ENCODE peak calls at places on chromosomes 2 and 18, in seven cellular contexts. A, M, U, G, T, Z and J are unnamed samples.
A peak's percentile ranks its signal among the peaks of the same experiment; 100 is the strongest.

GRCh38 chr2:96816836-96817702 is 1.0 kb downstream of the CNNM3 start:
- DNase-seq in A (no peak), M (no peak), U (no peak), G (peak; percentile 26), T (no peak), Z (no peak), J (peak; percentile 21)

GRCh38 chr18:70469916-70470315 is 181.1 kb downstream of the SOCS6 start:
- DNase-seq in A (no peak), M (no peak), U (no peak), G (peak; percentile 63), T (no peak), Z (no peak), J (no peak)

GRCh38 chr2:186345745-186346144 is 140.3 kb upstream of the ZC3H15 start:
- DNase-seq in A (no peak), M (no peak), U (no peak), G (no peak), T (no peak), Z (no peak), J (no peak)

GRCh38 chr2:68591225-68591624 is 52.2 kb upstream of the PROKR1 start:
- DNase-seq in A (no peak), M (no peak), U (no peak), G (no peak), T (no peak), Z (no peak), J (no peak)

GRCh38 chr2:70133521-70134348 is 46.5 kb downstream of the PCBP1 start:
- DNase-seq in A (no peak), M (no peak), U (no peak), G (peak; percentile 31), T (no peak), Z (no peak), J (no peak)

GRCh38 chr2:218826791-218827190 is 4.8 kb downstream of the PRKAG3 start:
- DNase-seq in A (no peak), M (no peak), U (no peak), G (no peak), T (peak; percentile 27), Z (no peak), J (no peak)

GRCh38 chr2:170817999-170818293 is 1.3 kb downstream of the GAD1 start:
- DNase-seq in A (no peak), M (no peak), U (no peak), G (no peak), T (no peak), Z (no peak), J (no peak)

GRCh38 chr2:53545159-53546055 is 222.2 kb upstream of the CHAC2 start:
- DNase-seq in A (no peak), M (no peak), U (no peak), G (no peak), T (no peak), Z (no peak), J (no peak)

GRCh38 chr18:45802814-45803492 is 22.5 kb upstream of the SIGLEC15 start:
- DNase-seq in A (peak; percentile 68), M (no peak), U (no peak), G (peak; percentile 92), T (no peak), Z (no peak), J (peak; percentile 99)

GRCh38 chr2:65710356-65710755 is 278.0 kb upstream of the SPRED2 start:
- DNase-seq in A (no peak), M (no peak), U (no peak), G (no peak), T (no peak), Z (no peak), J (no peak)

GRCh38 chr18:58785870-58786269 is 78.8 kb upstream of the ZNF532 start:
- DNase-seq in A (no peak), M (no peak), U (no peak), G (no peak), T (no peak), Z (no peak), J (no peak)

GRCh38 chr2:230007931-230008707 is 60.6 kb downstream of the SLC16A14 start:
- DNase-seq in A (peak; percentile 17), M (peak; percentile 73), U (peak; percentile 43), G (peak; percentile 86), T (peak; percentile 72), Z (peak; percentile 80), J (peak; percentile 76)

GRCh38 chr2:223944166-223944703 is 900 bp downstream of the WDFY1 start:
- DNase-seq in A (no peak), M (peak; percentile 38), U (no peak), G (no peak), T (peak; percentile 59), Z (peak; percentile 71), J (no peak)

GRCh38 chr2:13056259-13056843 is 339.6 kb downstream of the TRIB2 start:
- DNase-seq in A (no peak), M (no peak), U (no peak), G (peak; percentile 39), T (no peak), Z (no peak), J (peak; percentile 30)

GRCh38 chr2:106565599-106565998 is 78.4 kb downstream of the CD8B2 start:
- DNase-seq in A (no peak), M (no peak), U (no peak), G (no peak), T (no peak), Z (no peak), J (no peak)

GRCh38 chr18:8706545-8706980 is 1.2 kb downstream of the MTCL1 start:
- DNase-seq in A (no peak), M (no peak), U (no peak), G (no peak), T (no peak), Z (no peak), J (no peak)
- H3K4me3 ChIP-seq in A (peak overlapping the region; percentile 94), M (no peak overlapping the region), U (peak overlapping the region; percentile 63), G (peak overlapping the region; percentile 74), T (peak overlapping the region; percentile 85), Z (peak overlapping the region; percentile 60), J (peak overlapping the region; percentile 72)

GRCh38 chr2:88668862-88669261 is 22.6 kb upstream of the RPIA start:
- DNase-seq in A (no peak), M (no peak), U (no peak), G (no peak), T (no peak), Z (no peak), J (no peak)

GRCh38 chr2:88667219-88667618 is 24.3 kb upstream of the RPIA start:
- DNase-seq in A (no peak), M (no peak), U (no peak), G (no peak), T (no peak), Z (no peak), J (no peak)

GRCh38 chr2:88666576-88666975 is 24.9 kb upstream of the RPIA start:
- DNase-seq in A (no peak), M (peak; percentile 87), U (no peak), G (no peak), T (no peak), Z (no peak), J (no peak)

GRCh38 chr2:88671786-88672427 is 19.6 kb upstream of the RPIA start:
- DNase-seq in A (peak; percentile 67), M (no peak), U (no peak), G (peak; percentile 73), T (no peak), Z (no peak), J (peak; percentile 71)

DNA sequence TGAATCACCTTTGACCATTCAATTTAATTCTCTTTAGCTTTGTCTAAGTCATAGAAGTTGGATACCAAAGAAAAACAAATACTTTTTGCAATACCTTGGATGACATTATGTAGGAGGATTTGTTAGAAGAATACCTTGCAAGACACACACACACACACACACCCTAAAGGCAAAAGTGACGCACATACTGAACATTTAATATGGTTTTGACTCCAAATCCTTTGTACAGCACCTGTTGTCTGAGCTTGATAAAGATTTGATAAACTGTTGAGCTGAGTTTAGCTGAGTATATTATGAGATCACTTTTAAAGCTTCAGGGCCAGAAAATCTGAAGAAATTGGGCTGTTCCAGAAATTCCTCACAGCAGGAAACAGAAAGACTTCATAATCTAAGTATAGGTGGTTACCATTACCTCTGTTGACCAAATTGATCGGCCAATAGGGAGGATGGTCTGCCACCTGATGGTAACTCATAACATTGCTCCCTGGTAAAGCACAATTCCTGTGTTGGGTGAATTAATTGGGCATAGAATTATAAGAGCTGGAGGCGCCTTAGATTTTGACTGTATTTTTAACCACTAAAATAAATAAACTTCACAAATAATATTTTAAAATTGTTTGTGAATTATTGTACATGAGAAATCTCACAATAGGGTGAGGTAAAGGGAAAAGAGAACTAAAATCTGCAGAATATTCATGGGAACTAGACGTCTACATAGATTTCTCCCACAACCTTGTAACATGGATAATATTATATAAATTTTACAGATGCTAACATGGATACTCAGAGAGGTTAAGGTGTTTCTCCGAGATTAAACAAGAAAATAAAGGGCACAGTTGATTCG is 21.9 kb upstream of the RPIA start:
- DNase-seq in A (peak; percentile 49), M (peak; percentile 62), U (no peak), G (peak; percentile 67), T (no peak), Z (no peak), J (peak; percentile 54)
- TF ChIP-seq CTCF in A (peak; percentile 61), M (peak; percentile 85), U (peak; percentile 54), G (peak; percentile 72), T (peak; percentile 67), Z (peak; percentile 32), J (peak; percentile 75)

DNA sequence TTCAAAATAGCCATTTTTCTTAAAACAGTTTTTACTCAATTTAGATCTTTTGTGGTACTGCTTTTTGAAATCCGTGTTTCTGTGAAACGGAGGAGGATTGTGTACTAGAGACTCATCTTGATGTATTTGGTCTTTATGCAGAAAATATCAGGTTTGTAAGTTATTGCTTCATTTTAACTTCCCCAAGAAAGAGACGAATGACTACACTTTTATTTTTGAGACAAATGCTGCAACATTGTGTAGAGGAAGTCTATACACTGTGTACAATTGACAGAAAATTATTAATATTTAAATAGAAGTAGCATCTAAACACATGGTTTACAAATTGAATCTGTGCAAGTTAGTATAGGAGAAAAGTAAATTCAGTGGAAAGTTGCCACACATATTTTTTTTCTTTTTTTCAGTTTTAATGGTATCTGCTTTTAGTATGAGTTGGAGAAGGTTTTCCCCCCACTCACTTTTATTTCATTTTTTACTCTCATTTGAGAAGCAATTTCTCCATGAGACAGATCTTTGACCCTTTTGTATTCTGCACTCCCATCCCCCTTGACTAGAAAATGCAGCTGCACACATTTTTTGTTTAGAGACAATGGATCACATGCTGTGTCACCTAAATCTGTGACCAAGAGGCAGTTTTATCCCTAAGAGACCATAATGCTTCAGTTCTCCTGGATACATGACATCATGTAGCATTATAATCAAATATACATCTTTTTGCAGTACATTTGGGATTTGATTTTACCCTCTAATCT is 200.8 kb upstream of the STON1 start:
- DNase-seq in A (no peak), M (no peak), U (no peak), G (no peak), T (no peak), Z (no peak), J (no peak)
- H3K4me3 ChIP-seq in A (no peak overlapping the region), M (no peak overlapping the region), U (no peak overlapping the region), G (no peak overlapping the region), T (no peak overlapping the region), Z (no peak overlapping the region), J (no peak overlapping the region)

DNA sequence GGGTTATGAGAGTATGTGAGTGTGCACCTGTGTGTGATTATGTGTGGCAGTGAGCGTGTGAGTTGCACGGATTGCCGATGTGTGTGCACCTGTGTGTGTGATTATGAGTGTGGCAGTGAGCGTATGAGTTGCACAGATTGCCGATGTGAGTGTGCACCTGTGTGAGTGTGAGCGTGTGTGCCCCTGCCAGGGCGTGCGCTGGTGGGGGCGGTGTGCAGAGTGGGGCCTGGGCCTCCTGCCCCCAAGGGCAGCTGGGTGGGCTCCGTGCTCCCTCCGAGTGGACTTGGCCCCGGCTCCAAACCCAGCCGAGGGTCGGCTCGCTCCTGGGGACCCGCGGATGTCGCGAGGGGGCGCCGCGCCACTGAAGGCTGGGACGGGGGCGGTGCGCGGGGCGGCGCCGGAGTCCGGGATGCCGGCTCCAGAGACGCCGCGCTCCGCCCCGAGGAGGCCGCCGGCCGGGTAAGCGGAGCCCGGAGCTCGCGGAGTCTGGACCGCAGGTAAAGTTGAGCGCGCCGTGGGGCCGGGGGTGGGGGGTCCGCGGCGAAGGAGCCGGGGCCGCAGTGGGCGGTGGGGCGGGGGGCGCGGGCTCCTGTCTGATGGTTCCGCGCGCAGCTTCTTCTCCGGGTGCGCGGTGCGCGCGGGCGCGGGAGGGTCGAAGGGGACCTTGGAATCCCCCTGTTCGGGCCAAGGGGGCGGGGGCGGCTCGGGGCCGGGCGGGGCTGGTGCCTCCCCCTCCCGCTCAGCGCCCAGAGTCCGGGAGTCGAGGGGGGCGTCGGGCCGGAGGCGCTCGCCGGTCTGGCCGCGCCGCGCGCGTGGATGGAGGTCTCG is at the start of gene KCNG2:
- DNase-seq in A (no peak), M (no peak), U (no peak), G (peak; percentile 43), T (peak; percentile 45), Z (no peak), J (peak; percentile 16)
- TF ChIP-seq CTCF in A (peak; percentile 9), M (no peak), U (no peak), G (no peak), T (no peak), Z (no peak), J (no peak)